ENCODE peak calls at places on chromosomes 11 and 22, in six cellular contexts. One of them, this sample, is unnamed.

GRCh38 chr11:47366020-47366490 is 12.3 kb downstream of the SPI1 start:
- DNase-seq in BE2C: no peak
- DNase-seq in stomach: no peak
- DNase-seq in osteocyte: no peak
- DNase-seq in cardiac muscle cell: no peak
- DNase-seq in A549: no peak
- DNase-seq in this sample: no peak

GRCh38 chr11:62148271-62148980 is 24.6 kb downstream of the INCENP start:
- DNase-seq in BE2C: no peak
- DNase-seq in stomach: peak
- DNase-seq in osteocyte: peak
- DNase-seq in cardiac muscle cell: no peak
- DNase-seq in A549: no peak
- DNase-seq in this sample: peak

GRCh38 chr11:73167555-73167954 is 25.4 kb upstream of the FCHSD2 start:
- DNase-seq in BE2C: no peak
- DNase-seq in stomach: no peak
- DNase-seq in osteocyte: no peak
- DNase-seq in cardiac muscle cell: no peak
- DNase-seq in A549: no peak
- DNase-seq in this sample: no peak

GRCh38 chr22:35443338-35443737 is 43.4 kb downstream of the MCM5 start:
- DNase-seq in BE2C: no peak
- DNase-seq in stomach: no peak
- DNase-seq in osteocyte: no peak
- DNase-seq in cardiac muscle cell: no peak
- DNase-seq in A549: no peak
- DNase-seq in this sample: no peak

GRCh38 chr11:1225386-1226225 is 2.7 kb downstream of the MUC5B start:
- DNase-seq in BE2C: peak
- DNase-seq in stomach: no peak
- DNase-seq in osteocyte: peak
- DNase-seq in cardiac muscle cell: no peak
- DNase-seq in A549: no peak
- DNase-seq in this sample: no peak

GRCh38 chr11:65275906-65276305 is 14.1 kb downstream of the POLA2 start:
- DNase-seq in BE2C: no peak
- DNase-seq in stomach: no peak
- DNase-seq in osteocyte: no peak
- DNase-seq in cardiac muscle cell: no peak
- DNase-seq in A549: no peak
- DNase-seq in this sample: no peak

GRCh38 chr11:74462009-74462408 is 5.3 kb downstream of the KCNE3 start:
- DNase-seq in BE2C: peak
- DNase-seq in stomach: peak
- DNase-seq in osteocyte: peak
- DNase-seq in cardiac muscle cell: peak
- DNase-seq in A549: no peak
- DNase-seq in this sample: no peak

GRCh38 chr11:17714356-17714854 is 5.0 kb upstream of the MYOD1 start:
- DNase-seq in BE2C: no peak
- DNase-seq in stomach: no peak
- DNase-seq in osteocyte: no peak
- DNase-seq in cardiac muscle cell: no peak
- DNase-seq in A549: no peak
- DNase-seq in this sample: no peak

GRCh38 chr11:70891844-70892380 is 360.5 kb downstream of the SHANK2 start:
- DNase-seq in BE2C: no peak
- DNase-seq in stomach: no peak
- DNase-seq in osteocyte: no peak
- DNase-seq in cardiac muscle cell: no peak
- DNase-seq in A549: no peak
- DNase-seq in this sample: no peak

GRCh38 chr22:35540600-35541253 is at the start of gene RASD2:
- DNase-seq in BE2C: peak
- DNase-seq in stomach: no peak
- DNase-seq in osteocyte: no peak
- DNase-seq in cardiac muscle cell: peak
- DNase-seq in A549: peak
- DNase-seq in this sample: no peak

GRCh38 chr22:17780116-17780740 is 6.0 kb upstream of the BID start:
- DNase-seq in BE2C: no peak
- DNase-seq in stomach: no peak
- DNase-seq in osteocyte: no peak
- DNase-seq in cardiac muscle cell: no peak
- DNase-seq in A549: no peak
- DNase-seq in this sample: no peak

GRCh38 chr11:41849250-41849649 is 389.8 kb upstream of the LRRC4C start:
- DNase-seq in BE2C: no peak
- DNase-seq in stomach: no peak
- DNase-seq in osteocyte: no peak
- DNase-seq in cardiac muscle cell: no peak
- DNase-seq in A549: no peak
- DNase-seq in this sample: no peak

GRCh38 chr11:41842673-41843072 is 383.2 kb upstream of the LRRC4C start:
- DNase-seq in BE2C: no peak
- DNase-seq in stomach: no peak
- DNase-seq in osteocyte: no peak
- DNase-seq in cardiac muscle cell: no peak
- DNase-seq in A549: no peak
- DNase-seq in this sample: no peak

GRCh38 chr11:41848349-41848748 is 388.9 kb upstream of the LRRC4C start:
- DNase-seq in BE2C: peak
- DNase-seq in stomach: no peak
- DNase-seq in osteocyte: no peak
- DNase-seq in cardiac muscle cell: no peak
- DNase-seq in A549: no peak
- DNase-seq in this sample: no peak

GRCh38 chr11:41845066-41845465 is 385.6 kb upstream of the LRRC4C start:
- DNase-seq in BE2C: no peak
- DNase-seq in stomach: no peak
- DNase-seq in osteocyte: no peak
- DNase-seq in cardiac muscle cell: no peak
- DNase-seq in A549: no peak
- DNase-seq in this sample: no peak
- TF ChIP-seq CTCF in BE2C: peak
- TF ChIP-seq CTCF in stomach: no peak
- TF ChIP-seq CTCF in osteocyte: no peak
- TF ChIP-seq CTCF in cardiac muscle cell: no peak
- TF ChIP-seq CTCF in A549: no peak
- TF ChIP-seq CTCF in this sample: no peak

DNA sequence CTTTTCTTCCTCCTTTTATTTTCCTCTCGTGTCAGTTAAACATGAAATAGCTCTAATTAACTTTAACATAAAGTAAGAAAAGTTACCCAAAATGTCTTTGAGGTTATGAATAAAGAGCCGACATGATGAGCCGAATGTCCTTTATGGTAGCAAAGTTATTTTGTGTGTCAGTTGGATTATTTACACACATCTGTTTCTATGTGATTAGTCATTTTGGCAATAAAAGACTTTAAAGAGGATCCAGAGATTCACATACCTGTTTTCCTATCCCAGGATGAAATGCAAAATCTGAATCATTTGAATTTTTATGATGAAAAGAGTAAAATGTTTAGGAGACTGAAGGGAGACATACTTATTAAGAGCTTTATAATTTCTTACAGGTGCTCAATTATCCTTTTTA is 34.0 kb upstream of the TECTA start:
- DNase-seq in BE2C: no peak
- DNase-seq in stomach: no peak
- DNase-seq in osteocyte: no peak
- DNase-seq in cardiac muscle cell: no peak
- DNase-seq in A549: no peak
- DNase-seq in this sample: no peak
- TF ChIP-seq CTCF in BE2C: no peak
- TF ChIP-seq CTCF in stomach: no peak
- TF ChIP-seq CTCF in osteocyte: no peak
- TF ChIP-seq CTCF in cardiac muscle cell: no peak
- TF ChIP-seq CTCF in A549: no peak
- TF ChIP-seq CTCF in this sample: no peak

GRCh38 chr11:27696112-27696511 is 4.1 kb downstream of the BDNF start:
- DNase-seq in BE2C: no peak
- DNase-seq in stomach: no peak
- DNase-seq in osteocyte: no peak
- DNase-seq in cardiac muscle cell: no peak
- DNase-seq in A549: no peak
- DNase-seq in this sample: no peak

GRCh38 chr11:27697679-27698275 is 2.5 kb downstream of the BDNF start:
- DNase-seq in BE2C: no peak
- DNase-seq in stomach: no peak
- DNase-seq in osteocyte: no peak
- DNase-seq in cardiac muscle cell: peak
- DNase-seq in A549: no peak
- DNase-seq in this sample: no peak

GRCh38 chr11:27693398-27693797 is 6.9 kb downstream of the BDNF start:
- DNase-seq in BE2C: no peak
- DNase-seq in stomach: no peak
- DNase-seq in osteocyte: no peak
- DNase-seq in cardiac muscle cell: peak
- DNase-seq in A549: no peak
- DNase-seq in this sample: no peak

GRCh38 chr11:27696961-27697360 is 3.3 kb downstream of the BDNF start:
- DNase-seq in BE2C: no peak
- DNase-seq in stomach: no peak
- DNase-seq in osteocyte: no peak
- DNase-seq in cardiac muscle cell: no peak
- DNase-seq in A549: no peak
- DNase-seq in this sample: no peak

DNA sequence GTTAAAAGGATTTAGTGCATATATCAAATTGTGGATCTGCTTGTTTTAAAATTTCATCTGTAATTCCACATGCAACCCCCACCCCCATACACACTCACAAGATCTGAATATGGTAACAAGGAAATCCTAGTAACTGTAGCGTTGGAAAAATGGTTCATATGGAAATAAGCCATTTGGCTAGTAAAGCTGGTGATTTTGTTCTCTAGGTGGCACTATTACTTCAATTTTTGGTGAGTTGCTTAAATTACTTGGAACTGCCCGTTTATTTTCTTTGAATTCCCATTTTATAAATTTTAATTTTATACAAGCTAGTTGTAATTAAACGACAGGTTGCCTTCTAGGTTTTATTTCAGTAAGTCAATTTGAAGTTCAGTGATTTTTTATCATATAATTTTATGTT is 5.3 kb downstream of the BDNF start:
- DNase-seq in BE2C: no peak
- DNase-seq in stomach: no peak
- DNase-seq in osteocyte: no peak
- DNase-seq in cardiac muscle cell: peak
- DNase-seq in A549: peak
- DNase-seq in this sample: no peak
- TF ChIP-seq CTCF in BE2C: peak
- TF ChIP-seq CTCF in stomach: no peak
- TF ChIP-seq CTCF in osteocyte: peak
- TF ChIP-seq CTCF in cardiac muscle cell: peak
- TF ChIP-seq CTCF in A549: peak
- TF ChIP-seq CTCF in this sample: peak

DNA sequence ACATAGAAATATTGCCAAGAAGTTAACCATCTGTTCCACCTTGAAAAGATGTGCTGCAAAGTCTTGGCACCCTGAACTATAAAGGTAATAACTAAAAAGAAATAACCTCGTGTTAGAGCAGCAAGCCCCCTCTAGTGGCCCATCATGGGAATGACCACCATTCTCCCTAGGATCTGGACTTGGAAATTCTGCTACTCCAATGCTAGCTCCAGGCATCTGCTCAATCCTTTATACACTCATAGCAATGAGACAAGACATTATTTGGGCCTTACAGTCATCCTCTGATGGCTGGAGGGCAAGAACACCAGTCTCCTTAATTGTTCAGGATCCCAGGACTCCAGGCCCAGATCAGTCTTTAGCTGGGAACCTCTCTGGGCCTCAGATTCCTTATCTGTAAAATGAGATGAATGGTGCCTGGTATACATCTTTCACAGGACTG is 76.0 kb downstream of the CWC15 start:
- DNase-seq in BE2C: peak
- DNase-seq in stomach: peak
- DNase-seq in osteocyte: no peak
- DNase-seq in cardiac muscle cell: peak
- DNase-seq in A549: peak
- DNase-seq in this sample: no peak
- TF ChIP-seq CTCF in BE2C: peak
- TF ChIP-seq CTCF in stomach: peak
- TF ChIP-seq CTCF in osteocyte: peak
- TF ChIP-seq CTCF in cardiac muscle cell: peak
- TF ChIP-seq CTCF in A549: peak
- TF ChIP-seq CTCF in this sample: peak

GRCh38 chr11:59199546-59200420 is 12.9 kb downstream of the MPEG1 start:
- DNase-seq in BE2C: no peak
- DNase-seq in stomach: no peak
- DNase-seq in osteocyte: no peak
- DNase-seq in cardiac muscle cell: no peak
- DNase-seq in A549: no peak
- DNase-seq in this sample: no peak

GRCh38 chr11:59197990-59198389 is 14.7 kb downstream of the MPEG1 start:
- DNase-seq in BE2C: peak
- DNase-seq in stomach: peak
- DNase-seq in osteocyte: no peak
- DNase-seq in cardiac muscle cell: peak
- DNase-seq in A549: no peak
- DNase-seq in this sample: no peak

GRCh38 chr11:59200421-59200746 is 12.3 kb downstream of the MPEG1 start:
- DNase-seq in BE2C: no peak
- DNase-seq in stomach: no peak
- DNase-seq in osteocyte: no peak
- DNase-seq in cardiac muscle cell: no peak
- DNase-seq in A549: no peak
- DNase-seq in this sample: no peak

GRCh38 chr11:59204736-59205135 is 8.0 kb downstream of the MPEG1 start:
- DNase-seq in BE2C: no peak
- DNase-seq in stomach: no peak
- DNase-seq in osteocyte: no peak
- DNase-seq in cardiac muscle cell: no peak
- DNase-seq in A549: no peak
- DNase-seq in this sample: no peak

GRCh38 chr11:59201376-59201775 is 11.4 kb downstream of the MPEG1 start:
- DNase-seq in BE2C: no peak
- DNase-seq in stomach: no peak
- DNase-seq in osteocyte: no peak
- DNase-seq in cardiac muscle cell: no peak
- DNase-seq in A549: no peak
- DNase-seq in this sample: no peak
- TF ChIP-seq CTCF in BE2C: no peak
- TF ChIP-seq CTCF in stomach: no peak
- TF ChIP-seq CTCF in osteocyte: no peak
- TF ChIP-seq CTCF in cardiac muscle cell: peak
- TF ChIP-seq CTCF in A549: peak
- TF ChIP-seq CTCF in this sample: peak